ENCODE peak calls at places on chromosomes 2 and 18, in nine cellular contexts. P is type B pancreatic cell, H is NCI-H774, C is neural progenitor cell, Y is T-cell, X is endodermal cell, E is OCI-LY7, T is prostate gland, U is uterus. L is an unnamed sample.

GRCh38 chr2:227267406-227268115 is 57.5 kb upstream of the MFF start:
- DNase-seq in T (peak), Y (no peak), P (no peak), U (no peak), X (no peak), C (no peak), H (no peak), E (no peak), L (no peak)

GRCh38 chr2:227717687-227718567 is at the start of gene SLC19A3:
- DNase-seq in X (peak), U (peak), T (peak), Y (no peak), P (peak), H (peak), E (no peak), C (peak), L (peak)

GRCh38 chr2:121184248-121184862 is 100.6 kb downstream of the TFCP2L1 start:
- DNase-seq in H (peak), U (no peak), E (no peak), P (no peak), X (no peak), C (no peak), T (no peak), Y (no peak), L (no peak)

GRCh38 chr2:184920451-184920965 is 322.2 kb downstream of the ZNF804A start:
- DNase-seq in E (no peak), C (no peak), X (no peak), U (no peak), H (no peak), Y (no peak), P (no peak), T (no peak), L (no peak)

GRCh38 chr18:69956037-69956436 is 8.4 kb upstream of the CD226 start:
- DNase-seq in P (no peak), X (no peak), Y (no peak), E (no peak), H (no peak), U (peak), C (no peak), T (no peak), L (no peak)

GRCh38 chr2:86519349-86519748 is 43.9 kb downstream of the CHMP3 start:
- DNase-seq in Y (no peak), T (no peak), H (no peak), U (no peak), C (no peak), X (no peak), E (no peak), P (no peak), L (no peak)

GRCh38 chr2:230930149-230930780 is 5.2 kb upstream of the GPR55 start:
- DNase-seq in C (no peak), H (no peak), X (peak), T (no peak), E (no peak), P (peak), Y (no peak), U (no peak), L (no peak)

GRCh38 chr2:204958371-204958770 is 413.1 kb downstream of the PARD3B start:
- DNase-seq in T (no peak), X (no peak), E (no peak), P (no peak), U (no peak), Y (no peak), H (no peak), C (no peak), L (no peak)

GRCh38 chr2:63590621-63591408 is 2.1 kb downstream of the MDH1 start:
- DNase-seq in P (no peak), H (no peak), T (peak), E (peak), X (no peak), Y (no peak), U (peak), C (no peak), L (no peak)

GRCh38 chr18:155688-156087 is 2.7 kb upstream of the USP14 start:
- DNase-seq in H (no peak), Y (no peak), T (no peak), U (no peak), P (no peak), C (no peak), X (no peak), E (no peak), L (peak)

GRCh38 chr2:80154231-80154915 is 150.2 kb downstream of the LRRTM1 start:
- DNase-seq in X (no peak), T (no peak), U (no peak), Y (no peak), P (no peak), H (no peak), E (no peak), C (no peak), L (no peak)

GRCh38 chr2:172986040-172986439 is 89.6 kb upstream of the MAP3K20 start:
- DNase-seq in E (no peak), U (no peak), C (no peak), T (no peak), P (no peak), X (no peak), Y (no peak), H (no peak), L (no peak)

GRCh38 chr2:156908825-156909224 is 348.7 kb upstream of the GALNT5 start:
- DNase-seq in Y (no peak), C (no peak), E (no peak), X (no peak), P (no peak), T (no peak), H (no peak), U (no peak), L (no peak)

GRCh38 chr2:172103471-172104292 is 982 bp upstream of the DLX2 start:
- DNase-seq in T (peak), P (peak), Y (peak), H (peak), E (peak), X (peak), U (peak), C (peak), L (peak)

GRCh38 chr2:30770791-30771190 is 36.5 kb downstream of the CAPN13 start:
- DNase-seq in Y (no peak), E (no peak), X (peak), P (peak), H (no peak), U (no peak), T (no peak), C (no peak), L (no peak)

GRCh38 chr2:232261776-232262175 is 116.8 kb upstream of the ALPP start:
- DNase-seq in H (no peak), C (no peak), T (no peak), U (no peak), Y (no peak), P (no peak), X (no peak), E (no peak), L (no peak)

GRCh38 chr2:61887684-61888303 is 662 bp downstream of the CCT4 start:
- DNase-seq in C (peak), U (no peak), X (no peak), H (no peak), P (no peak), Y (no peak), T (no peak), E (peak), L (no peak)

GRCh38 chr2:24477229-24477628 is 13.8 kb upstream of the NCOA1 start:
- DNase-seq in C (no peak), E (no peak), U (no peak), H (no peak), Y (no peak), T (no peak), X (no peak), P (no peak), L (no peak)